ENCODE peak calls at places on chromosomes 11 and 22, in four cellular contexts. O is H1, Y is K562, D is GM12878. I is an unnamed sample. For H3K27me3, the result is how much of the 10 kb centered on the place peaks cover.

GRCh38 chr11:102666331-102666957 is 39.1 kb downstream of the MMP27 start:
- DNase-seq in O (no peak), Y (peak), D (no peak), I (peak)

GRCh38 chr11:32081129-32081641 is 9.7 kb upstream of the RCN1 start:
- DNase-seq in O (no peak), Y (no peak), D (no peak), I (peak)

GRCh38 chr22:44410396-44411056 is 87.5 kb downstream of the RTL6 start:
- DNase-seq in O (no peak), Y (no peak), D (no peak), I (no peak)

GRCh38 chr22:37260939-37261338 is 16.9 kb upstream of the RAC2 start:
- DNase-seq in O (no peak), Y (peak), D (no peak), I (peak)

GRCh38 chr22:28788601-28789000 is 11.8 kb downstream of the XBP1 start:
- DNase-seq in O (no peak), Y (no peak), D (no peak), I (no peak)

GRCh38 chr11:72091292-72091691 is 10.6 kb downstream of the LRRC51 start:
- DNase-seq in O (peak), Y (peak), D (no peak), I (peak)

GRCh38 chr11:76791861-76792260 is 8.7 kb downstream of the TSKU start:
- DNase-seq in O (no peak), Y (no peak), D (no peak), I (peak)

GRCh38 chr11:133997556-133997955 is 40.8 kb upstream of the IGSF9B start:
- DNase-seq in O (no peak), Y (no peak), D (no peak), I (no peak)

GRCh38 chr11:37972691-37973090 is 1374.7 kb upstream of the RAG2 start:
- DNase-seq in O (no peak), Y (no peak), D (no peak), I (no peak)

GRCh38 chr11:24833598-24833997 is 336.7 kb downstream of the LUZP2 start:
- DNase-seq in O (no peak), Y (no peak), D (no peak), I (no peak)

GRCh38 chr11:35747638-35748037 is 85.1 kb downstream of the TRIM44 start:
- DNase-seq in O (no peak), Y (no peak), D (no peak), I (no peak)

GRCh38 chr11:78291754-78292108 is 103.0 kb downstream of the USP35 start:
- DNase-seq in O (no peak), Y (no peak), D (no peak), I (no peak)

GRCh38 chr22:48088926-48089536 is 1326.6 kb downstream of the TBC1D22A start:
- DNase-seq in O (no peak), Y (no peak), D (no peak), I (no peak)

GRCh38 chr11:82960779-82961143 is 59.2 kb downstream of the DDIAS start:
- DNase-seq in O (no peak), Y (no peak), D (no peak), I (no peak)

GRCh38 chr22:44391026-44391425 is 78.3 kb upstream of the SHISAL1 start:
- DNase-seq in O (no peak), Y (no peak), D (no peak), I (no peak)

GRCh38 chr22:28299760-28300159 is 379.9 kb downstream of the TTC28 start:
- DNase-seq in O (no peak), Y (no peak), D (no peak), I (no peak)

DNA sequence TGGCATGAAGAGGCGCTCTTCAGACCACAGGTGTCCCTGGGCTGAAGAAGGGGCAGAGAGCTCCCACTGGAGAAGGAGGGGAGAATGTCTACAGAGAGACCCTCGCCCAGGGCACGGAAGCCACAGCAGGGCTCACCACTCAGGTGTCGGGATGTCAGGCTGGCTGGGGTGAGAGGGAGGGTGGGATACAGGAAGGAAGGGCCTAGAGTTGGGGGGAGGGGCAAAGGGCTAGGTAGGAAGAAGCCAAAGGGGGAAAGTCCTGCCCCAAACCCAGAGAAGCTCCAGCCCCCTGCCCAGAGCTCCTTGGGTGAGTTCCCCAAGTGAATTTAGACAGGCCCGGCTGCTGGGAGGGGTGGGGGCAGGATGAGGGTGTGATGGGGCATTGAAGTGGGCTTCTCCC is 232.0 kb downstream of the CEP164 start:
- DNase-seq in O (no peak), Y (no peak), D (no peak), I (no peak)
- H3K27me3 ChIP-seq in O (under half), Y (under half), D (under half), I (under half)

GRCh38 chr11:126861796-126862195 is 138.8 kb downstream of the KIRREL3 start:
- DNase-seq in O (no peak), Y (no peak), D (no peak), I (no peak)

GRCh38 chr11:126863294-126863997 is 137.1 kb downstream of the KIRREL3 start:
- DNase-seq in O (no peak), Y (no peak), D (no peak), I (no peak)

GRCh38 chr11:126857860-126858808 is 142.4 kb downstream of the KIRREL3 start:
- DNase-seq in O (no peak), Y (no peak), D (no peak), I (no peak)

GRCh38 chr11:126864934-126865333 is 135.6 kb downstream of the KIRREL3 start:
- DNase-seq in O (no peak), Y (no peak), D (no peak), I (no peak)

GRCh38 chr11:126862664-126863247 is 137.8 kb downstream of the KIRREL3 start:
- DNase-seq in O (peak), Y (no peak), D (no peak), I (no peak)
- TF ChIP-seq BRCA1 in O (no peak), Y (no peak), D (no peak), I (no peak)

DNA sequence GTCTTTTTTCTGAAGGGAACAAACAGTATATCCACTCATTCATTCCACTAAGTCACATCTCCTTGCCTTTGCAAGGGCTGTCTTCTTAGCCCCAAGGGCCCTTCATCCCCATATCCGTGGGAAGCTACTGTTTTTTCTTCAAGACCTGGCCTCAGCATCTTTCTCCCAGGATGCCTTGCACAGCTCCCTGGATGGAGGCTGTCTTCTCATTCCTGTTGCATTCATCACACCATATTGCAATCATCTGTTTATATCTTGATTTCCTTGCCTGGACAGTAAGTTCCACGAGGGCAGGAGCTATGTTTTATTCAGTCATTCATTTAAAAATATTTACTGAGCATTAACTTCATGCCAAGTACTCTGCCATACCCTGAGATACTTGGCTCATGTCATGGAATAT is 29.3 kb upstream of the NECTIN1 start:
- DNase-seq in O (no peak), Y (no peak), D (no peak), I (no peak)
- H3K27me3 ChIP-seq in O (under half), Y (under half), D (under half), I (under half)

GRCh38 chr11:17781626-17782025 is 47.0 kb downstream of the KCNC1 start:
- DNase-seq in O (no peak), Y (no peak), D (no peak), I (no peak)

GRCh38 chr11:17783878-17784277 is 49.3 kb downstream of the KCNC1 start:
- DNase-seq in O (no peak), Y (no peak), D (no peak), I (no peak)

GRCh38 chr11:17781221-17781620 is 46.6 kb downstream of the KCNC1 start:
- DNase-seq in O (no peak), Y (no peak), D (no peak), I (no peak)

GRCh38 chr11:17782145-17782544 is 47.6 kb downstream of the KCNC1 start:
- DNase-seq in O (no peak), Y (no peak), D (no peak), I (no peak)

GRCh38 chr11:17782938-17783337 is 48.4 kb downstream of the KCNC1 start:
- DNase-seq in O (no peak), Y (no peak), D (no peak), I (no peak)
- TF ChIP-seq BRCA1 in O (no peak), Y (no peak), D (no peak), I (no peak)

DNA sequence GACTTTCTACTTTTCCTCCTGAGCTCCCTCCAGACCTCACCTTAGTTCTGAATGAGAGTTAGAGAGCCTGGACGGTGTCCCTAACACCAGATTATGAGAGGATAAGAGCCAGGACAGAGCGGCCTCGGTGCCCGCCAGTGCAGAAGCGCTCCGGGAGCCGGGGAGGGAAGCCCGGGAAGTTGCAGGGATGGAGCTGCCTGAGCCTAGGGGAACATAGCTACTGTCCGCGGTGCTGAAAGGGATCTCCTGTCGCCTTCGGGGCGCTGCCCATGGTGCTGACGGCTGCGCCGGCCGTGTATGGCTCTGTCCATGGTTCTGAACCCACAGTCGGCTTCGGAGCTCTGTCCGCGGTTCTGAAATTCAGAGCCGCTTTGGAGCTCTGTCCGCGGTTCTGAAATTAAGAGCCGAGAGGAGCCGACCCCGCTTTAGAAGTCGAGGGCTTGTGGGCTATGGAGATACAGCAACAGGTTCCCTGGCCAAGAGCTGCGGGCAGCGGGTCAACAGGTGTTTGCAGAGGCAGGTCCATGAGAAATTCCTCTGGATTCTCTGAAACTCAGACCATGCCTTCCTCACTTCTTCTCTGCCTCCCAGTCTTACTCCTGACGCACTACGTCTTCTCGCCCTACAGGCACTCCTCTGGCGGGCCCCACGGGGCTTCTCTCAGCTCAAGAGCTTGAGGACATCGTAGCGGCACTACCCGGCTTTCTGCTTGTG is 814 bp downstream of the NPAS4 start:
- DNase-seq in O (peak), Y (peak), D (peak), I (peak)
- H3K27me3 ChIP-seq in O (under half), Y (under half), D (under half), I (under half)

GRCh38 chr11:61749607-61750217 is 2.7 kb upstream of the MYRF start:
- DNase-seq in O (no peak), Y (peak), D (no peak), I (peak)
- TF ChIP-seq BRCA1 in O (no peak), Y (no peak), D (no peak), I (no peak)

GRCh38 chr11:1224109-1224485 is 1.2 kb downstream of the MUC5B start:
- DNase-seq in O (no peak), Y (no peak), D (no peak), I (no peak)

GRCh38 chr11:1226226-1226961 is 3.5 kb downstream of the MUC5B start:
- DNase-seq in O (no peak), Y (peak), D (no peak), I (no peak)

GRCh38 chr11:1226981-1227550 is 4.2 kb downstream of the MUC5B start:
- DNase-seq in O (no peak), Y (peak), D (no peak), I (no peak)

GRCh38 chr11:1224491-1225385 is 1.9 kb downstream of the MUC5B start:
- DNase-seq in O (no peak), Y (no peak), D (no peak), I (no peak)

GRCh38 chr11:1225386-1226225 is 2.7 kb downstream of the MUC5B start:
- DNase-seq in O (no peak), Y (no peak), D (no peak), I (no peak)
- H3K27me3 ChIP-seq in O (under half), Y (under half), D (under half), I (under half)

GRCh38 chr11:116449522-116449921 is 323.3 kb downstream of the BUD13 start:
- DNase-seq in O (no peak), Y (no peak), D (no peak), I (no peak)

GRCh38 chr11:116439480-116439759 is 333.4 kb downstream of the BUD13 start:
- DNase-seq in O (no peak), Y (no peak), D (no peak), I (no peak)

GRCh38 chr11:116446542-116446941 is 326.2 kb downstream of the BUD13 start:
- DNase-seq in O (no peak), Y (no peak), D (no peak), I (no peak)

GRCh38 chr11:116446048-116446399 is 326.8 kb downstream of the BUD13 start:
- DNase-seq in O (no peak), Y (no peak), D (no peak), I (no peak)

DNA sequence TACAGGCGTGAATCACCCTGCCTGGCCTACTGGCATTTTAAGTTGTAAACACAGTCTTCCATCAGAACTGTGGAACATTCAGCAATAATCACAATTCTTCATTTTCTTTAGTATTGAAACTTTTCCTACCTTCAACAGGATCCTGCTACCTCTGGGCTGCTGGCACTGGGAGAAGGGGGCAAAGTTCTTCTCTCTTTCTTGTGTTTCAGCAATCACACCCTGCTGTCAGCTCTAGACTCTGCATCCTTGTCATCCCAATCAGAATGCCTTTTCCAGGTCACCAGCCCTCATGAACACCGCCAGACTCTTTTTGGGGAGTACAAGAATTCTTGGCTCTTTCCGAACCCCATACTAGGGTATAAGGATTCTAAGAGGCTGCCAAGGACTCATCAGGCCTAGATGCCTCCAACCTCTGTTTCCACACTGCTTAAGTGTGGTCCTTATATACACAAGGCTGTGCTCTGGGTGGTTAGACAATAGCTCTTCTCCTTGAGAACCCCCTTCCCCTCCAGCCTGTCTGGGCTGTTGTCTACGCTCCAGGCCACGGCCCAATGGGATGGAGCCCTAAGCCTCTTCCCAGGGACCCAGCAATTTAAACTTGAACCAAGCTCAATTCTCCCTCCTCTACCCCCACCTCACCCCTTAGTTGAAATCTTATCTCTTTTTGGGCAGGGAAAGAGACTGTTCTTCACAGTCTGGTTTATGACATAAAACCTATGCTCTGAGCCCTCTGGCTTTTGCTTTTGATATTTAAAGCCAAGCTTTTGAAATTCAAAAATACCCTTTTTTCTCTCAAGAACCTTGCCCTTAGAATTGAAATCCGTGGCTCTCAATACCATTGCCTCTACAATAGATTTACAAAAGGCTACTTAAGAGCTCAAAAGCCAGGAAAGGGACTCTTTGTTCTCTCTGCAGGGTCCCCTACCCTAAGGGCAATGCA is 327.4 kb downstream of the BUD13 start:
- DNase-seq in O (peak), Y (no peak), D (no peak), I (no peak)
- TF ChIP-seq BRCA1 in O (no peak), Y (no peak), D (no peak), I (no peak)

DNA sequence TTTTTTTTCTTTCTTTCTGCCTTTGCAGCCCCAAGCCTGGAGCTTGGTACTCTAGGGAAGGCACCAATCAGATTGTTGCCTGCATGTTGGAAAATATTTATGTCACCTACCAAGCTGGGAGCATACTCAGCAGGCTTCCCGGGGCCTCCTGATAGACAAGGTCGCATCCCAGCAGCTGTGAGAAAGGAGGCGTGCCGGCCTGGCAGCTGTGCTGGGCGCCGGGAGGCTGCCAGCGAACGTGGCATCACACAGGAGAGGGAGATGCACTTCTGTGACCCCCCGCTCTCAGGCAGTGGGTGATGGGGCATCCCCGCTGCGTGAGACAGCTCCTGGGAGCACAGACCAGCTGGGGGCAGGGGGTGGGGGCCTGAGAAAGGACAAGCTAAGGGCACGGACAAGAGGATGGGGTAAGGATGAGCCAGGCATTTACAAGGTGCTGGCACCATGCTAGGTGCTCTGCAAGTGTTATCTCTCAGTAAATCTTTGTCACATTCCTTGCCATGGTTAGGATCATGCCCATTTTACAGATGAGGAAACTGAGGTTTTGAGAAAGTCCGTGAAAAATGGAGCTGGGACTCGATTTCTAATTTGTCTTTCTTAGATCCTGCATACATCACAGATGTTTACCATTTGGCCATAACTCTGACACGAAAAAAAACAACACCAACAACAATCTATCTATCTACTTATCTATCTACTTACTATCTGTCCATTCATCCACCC is 429.5 kb downstream of the MIAT start:
- DNase-seq in O (no peak), Y (no peak), D (no peak), I (no peak)
- H3K27me3 ChIP-seq in O (under half), Y (under half), D (under half), I (under half)

GRCh38 chr11:11025087-11025486 is 167.2 kb upstream of the ZBED5 start:
- DNase-seq in O (no peak), Y (no peak), D (no peak), I (no peak)

GRCh38 chr11:11032072-11032471 is 174.2 kb upstream of the ZBED5 start:
- DNase-seq in O (no peak), Y (no peak), D (no peak), I (no peak)

GRCh38 chr11:11022126-11022730 is 164.4 kb upstream of the ZBED5 start:
- DNase-seq in O (no peak), Y (peak), D (no peak), I (no peak)

GRCh38 chr11:11028017-11028692 is 170.3 kb upstream of the ZBED5 start:
- DNase-seq in O (peak), Y (peak), D (no peak), I (peak)

DNA sequence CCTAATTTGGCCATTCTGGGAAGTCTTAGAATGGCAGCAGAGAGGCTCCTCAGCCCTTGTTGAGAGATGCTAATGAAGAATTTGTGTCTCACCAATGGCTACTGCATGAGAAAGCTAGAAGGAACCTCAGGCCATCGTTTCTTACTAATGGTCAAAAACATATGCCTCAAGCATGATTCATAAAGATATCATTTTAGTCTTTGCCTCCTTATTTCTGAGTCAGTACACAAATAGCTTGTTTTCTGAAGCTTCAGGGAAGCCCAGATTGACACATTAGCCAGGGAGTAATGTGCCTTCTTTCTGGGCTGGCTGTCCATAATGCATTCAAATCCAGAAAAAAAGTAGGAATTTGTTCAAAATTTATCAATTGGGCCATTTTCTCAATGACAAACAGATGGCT is 169.4 kb upstream of the ZBED5 start:
- DNase-seq in O (no peak), Y (no peak), D (no peak), I (no peak)
- TF ChIP-seq BRCA1 in O (no peak), Y (no peak), D (no peak), I (no peak)